ENCODE peak calls at places on chromosomes 7 and 10, in five cellular contexts. J is MM.1S; C is NCI-H524 treated with DMSO at 0.1 percent for 48 hours; V is stimulated activated CD4-positive, alpha-beta T cell treated with anti-CD3 and anti-CD28 coated beads, Interleukin-15, amount 100 ng/mL, for 48 hours; T is NCI-H1417 treated with DMSO at 0.1 percent for 48 hours. A is an unnamed sample.

GRCh38 chr7:79412438-79412837 is 41.0 kb downstream of the MAGI2 start:
- DNase-seq in J (no peak), C (no peak), T (no peak), V (no peak), A (no peak)

GRCh38 chr10:9227679-9228365 is 1173.3 kb downstream of the GATA3 start:
- DNase-seq in C (no peak), V (no peak), T (no peak), J (no peak), A (no peak)

GRCh38 chr10:6177880-6178281 is 24.9 kb upstream of the PFKFB3 start:
- DNase-seq in J (no peak), C (no peak), T (no peak), V (no peak), A (no peak)

GRCh38 chr10:43808136-43808535 is 159.5 kb upstream of the ZNF32 start:
- DNase-seq in C (no peak), J (no peak), T (no peak), V (no peak), A (peak)

GRCh38 chr10:19498348-19499290 is 317.6 kb upstream of the PLXDC2 start:
- DNase-seq in V (no peak), T (no peak), J (no peak), C (no peak), A (no peak)

GRCh38 chr7:151847681-151848081 is 29.2 kb downstream of the PRKAG2 start:
- DNase-seq in C (no peak), T (no peak), V (no peak), J (no peak), A (no peak)

GRCh38 chr7:157432541-157432956 is 95.7 kb downstream of the DNAJB6 start:
- DNase-seq in T (no peak), C (no peak), J (no peak), V (no peak), A (peak)

GRCh38 chr10:59748834-59749233 is 4.4 kb downstream of the MRLN start:
- DNase-seq in C (no peak), T (no peak), V (no peak), J (no peak), A (no peak)

GRCh38 chr10:129360046-129360445 is 107.0 kb upstream of the MGMT start:
- DNase-seq in C (no peak), V (no peak), T (no peak), J (no peak), A (no peak)

GRCh38 chr7:4706384-4707032 is 24.4 kb downstream of the FOXK1 start:
- DNase-seq in T (no peak), C (no peak), J (no peak), V (no peak), A (no peak)

GRCh38 chr7:30884881-30885280 is 26.8 kb upstream of the AQP1 start:
- DNase-seq in C (no peak), V (no peak), T (no peak), J (no peak), A (no peak)

GRCh38 chr7:33446551-33446950 is 317.2 kb downstream of the BBS9 start:
- DNase-seq in C (peak), T (peak), V (no peak), J (no peak), A (no peak)

GRCh38 chr7:130486114-130486962 is 5.5 kb upstream of the MEST start:
- DNase-seq in J (peak), V (peak), C (peak), T (no peak), A (peak)

GRCh38 chr10:71241114-71241898 is 28.9 kb downstream of the UNC5B start:
- DNase-seq in J (no peak), T (no peak), V (no peak), C (no peak), A (peak)

GRCh38 chr10:121455377-121455776 is 142.9 kb downstream of the FGFR2 start:
- DNase-seq in V (no peak), T (no peak), J (no peak), C (no peak), A (no peak)

GRCh38 chr10:79196470-79197461 is 128.0 kb downstream of the ZMIZ1 start:
- DNase-seq in J (peak), C (no peak), V (peak), T (no peak), A (peak)

GRCh38 chr7:86926732-86927131 is 132.7 kb downstream of the ELAPOR2 start:
- DNase-seq in C (no peak), J (peak), T (no peak), V (peak), A (peak)

GRCh38 chr7:15167912-15168311 is 265.4 kb upstream of the DGKB start:
- DNase-seq in T (no peak), C (no peak), J (no peak), V (no peak), A (no peak)

GRCh38 chr7:40516376-40516775 is 381.6 kb downstream of the SUGCT start:
- DNase-seq in T (no peak), J (no peak), C (no peak), V (no peak), A (peak)

GRCh38 chr7:17466201-17466600 is 167.7 kb downstream of the AHR start:
- DNase-seq in C (no peak), V (no peak), T (no peak), J (no peak), A (peak)

GRCh38 chr7:44287488-44288380 is 37.7 kb downstream of the CAMK2B start:
- DNase-seq in T (no peak), C (no peak), V (no peak), J (no peak), A (no peak)

GRCh38 chr10:22022257-22023051 is 18.9 kb upstream of the DNAJC1 start:
- DNase-seq in V (peak), T (no peak), J (no peak), C (peak), A (no peak)

GRCh38 chr10:78804356-78805032 is 264.3 kb upstream of the ZMIZ1 start:
- DNase-seq in J (no peak), T (no peak), V (no peak), C (no peak), A (peak)

GRCh38 chr10:117138838-117139580 is 939 bp upstream of the VAX1 start:
- DNase-seq in V (no peak), T (no peak), J (no peak), C (no peak), A (no peak)

GRCh38 chr7:22372863-22373262 is 15.9 kb upstream of the RAPGEF5 start:
- DNase-seq in V (no peak), J (no peak), T (no peak), C (no peak), A (no peak)

GRCh38 chr10:73591935-73592699 is 975 bp upstream of the USP54 start:
- DNase-seq in V (no peak), J (no peak), T (no peak), C (no peak), A (peak)

GRCh38 chr7:33814400-33814799 is 90.9 kb upstream of the BMPER start:
- DNase-seq in T (no peak), V (no peak), J (peak), C (no peak), A (no peak)

GRCh38 chr10:23694446-23694920 is 255.6 kb downstream of the OTUD1 start:
- DNase-seq in V (no peak), C (no peak), T (no peak), J (no peak), A (no peak)

GRCh38 chr7:64516451-64516850 is 46.4 kb downstream of the ZNF680 start:
- DNase-seq in C (no peak), V (no peak), T (no peak), J (no peak), A (no peak)

GRCh38 chr7:144866189-144866588 is 30.3 kb upstream of the TPK1 start:
- DNase-seq in J (no peak), C (no peak), V (no peak), T (no peak), A (no peak)

GRCh38 chr7:3112499-3113134 is 69.0 kb upstream of the CARD11 start:
- DNase-seq in C (peak), J (peak), V (no peak), T (no peak), A (no peak)

GRCh38 chr7:55494951-55495350 is 77.4 kb downstream of the VOPP1 start:
- DNase-seq in T (no peak), C (no peak), J (no peak), V (no peak), A (no peak)

GRCh38 chr7:99359465-99360154 is 14.9 kb upstream of the ARPC1B start:
- DNase-seq in T (no peak), C (no peak), J (no peak), V (no peak), A (no peak)

GRCh38 chr7:55249332-55249731 is 115.8 kb upstream of the LANCL2 start:
- DNase-seq in V (no peak), J (no peak), T (no peak), C (no peak), A (no peak)

GRCh38 chr7:102469351-102469971 is 4.7 kb downstream of the LRWD1 start:
- DNase-seq in T (no peak), V (no peak), C (no peak), J (peak), A (no peak)

A was measured in foreskin fibroblast.